ENCODE peak calls at places on chromosomes 2 and 18, in six cellular contexts. H is neural crest cell, P is astrocyte of the spinal cord, A is Peyer's patch, W is endothelial cell, X is Calu3. I is an unnamed sample.

GRCh38 chr2:141947715-141948114 is 183.1 kb downstream of the LRP1B start:
- DNase-seq in H (no peak), P (no peak), A (no peak), W (no peak), X (no peak), I (no peak)

GRCh38 chr2:9286553-9287399 is 80.2 kb downstream of the ASAP2 start:
- DNase-seq in H (no peak), P (no peak), A (no peak), W (no peak), X (peak), I (no peak)

GRCh38 chr2:230693411-230693810 is 19.2 kb upstream of the CAB39 start:
- DNase-seq in H (no peak), P (no peak), A (no peak), W (no peak), X (no peak), I (no peak)

GRCh38 chr2:37350034-37350433 is 5.6 kb downstream of the QPCT start:
- DNase-seq in H (no peak), P (peak), A (peak), W (no peak), X (peak), I (no peak)

GRCh38 chr2:71700041-71700879 is 246.9 kb downstream of the DYSF start:
- DNase-seq in H (no peak), P (no peak), A (peak), W (no peak), X (no peak), I (no peak)

GRCh38 chr18:43751835-43752234 is 474.5 kb upstream of the SYT4 start:
- DNase-seq in H (no peak), P (peak), A (no peak), W (no peak), X (no peak), I (no peak)

GRCh38 chr2:100235098-100235497 is 87.2 kb downstream of the LONRF2 start:
- DNase-seq in H (no peak), P (peak), A (peak), W (no peak), X (no peak), I (no peak)

GRCh38 chr2:68861330-68861729 is 9.9 kb downstream of the BMP10 start:
- DNase-seq in H (no peak), P (no peak), A (no peak), W (no peak), X (no peak), I (no peak)

GRCh38 chr18:75204978-75205759 is 3.8 kb downstream of the PTGR3 start:
- DNase-seq in H (no peak), P (peak), A (no peak), W (peak), X (no peak), I (no peak)

GRCh38 chr18:77023115-77023782 is 109.3 kb downstream of the MBP start:
- DNase-seq in H (no peak), P (peak), A (no peak), W (no peak), X (no peak), I (no peak)

GRCh38 chr2:222611684-222612083 is 44.2 kb downstream of the FARSB start:
- DNase-seq in H (no peak), P (no peak), A (no peak), W (no peak), X (no peak), I (no peak)

GRCh38 chr2:128442891-128443302 is 124.2 kb upstream of the HS6ST1 start:
- DNase-seq in H (no peak), P (no peak), A (peak), W (peak), X (no peak), I (peak)

GRCh38 chr2:201964631-201965206 is 68.9 kb upstream of the FZD7 start:
- DNase-seq in H (no peak), P (peak), A (no peak), W (no peak), X (no peak), I (no peak)

GRCh38 chr2:74575320-74575719 is 20.8 kb downstream of the DOK1 start:
- DNase-seq in H (no peak), P (no peak), A (no peak), W (no peak), X (no peak), I (no peak)

GRCh38 chr2:26649322-26649721 is 8.2 kb upstream of the CIB4 start:
- DNase-seq in H (no peak), P (no peak), A (peak), W (no peak), X (no peak), I (peak)

GRCh38 chr2:38184964-38185603 is 109.1 kb upstream of the CYP1B1 start:
- DNase-seq in H (no peak), P (peak), A (no peak), W (no peak), X (no peak), I (no peak)

GRCh38 chr18:2302628-2303516 is 268.4 kb downstream of the METTL4 start:
- DNase-seq in H (no peak), P (peak), A (no peak), W (no peak), X (peak), I (no peak)

GRCh38 chr2:153432381-153432780 is 46.2 kb downstream of the RPRM start:
- DNase-seq in H (no peak), P (no peak), A (no peak), W (no peak), X (peak), I (no peak)

GRCh38 chr18:32175265-32175664 is 14.6 kb upstream of the MEP1B start:
- DNase-seq in H (no peak), P (no peak), A (no peak), W (no peak), X (no peak), I (no peak)

GRCh38 chr2:240640939-240641338 is 15.7 kb downstream of the GPR35 start:
- DNase-seq in H (peak), P (no peak), A (no peak), W (no peak), X (peak), I (peak)
- TF ChIP-seq CTCF in H (peak), P (peak), A (peak), W (no peak), X (peak), I (peak)

GRCh38 chr2:179963626-179964025 is 43.5 kb downstream of the CWC22 start:
- DNase-seq in H (no peak), P (peak), A (no peak), W (no peak), X (no peak), I (no peak)

GRCh38 chr2:179966778-179967394 is 40.2 kb downstream of the CWC22 start:
- DNase-seq in H (no peak), P (no peak), A (no peak), W (no peak), X (no peak), I (no peak)

GRCh38 chr2:179965291-179965690 is 41.8 kb downstream of the CWC22 start:
- DNase-seq in H (no peak), P (no peak), A (no peak), W (no peak), X (no peak), I (no peak)
- TF ChIP-seq CTCF in H (no peak), P (no peak), A (no peak), W (no peak), X (no peak), I (no peak)

GRCh38 chr18:50454379-50455005 is 79.6 kb downstream of the SKA1 start:
- DNase-seq in H (no peak), P (no peak), A (no peak), W (no peak), X (no peak), I (no peak)
- TF ChIP-seq CTCF in H (no peak), P (no peak), A (no peak), W (no peak), X (no peak), I (no peak)

DNA sequence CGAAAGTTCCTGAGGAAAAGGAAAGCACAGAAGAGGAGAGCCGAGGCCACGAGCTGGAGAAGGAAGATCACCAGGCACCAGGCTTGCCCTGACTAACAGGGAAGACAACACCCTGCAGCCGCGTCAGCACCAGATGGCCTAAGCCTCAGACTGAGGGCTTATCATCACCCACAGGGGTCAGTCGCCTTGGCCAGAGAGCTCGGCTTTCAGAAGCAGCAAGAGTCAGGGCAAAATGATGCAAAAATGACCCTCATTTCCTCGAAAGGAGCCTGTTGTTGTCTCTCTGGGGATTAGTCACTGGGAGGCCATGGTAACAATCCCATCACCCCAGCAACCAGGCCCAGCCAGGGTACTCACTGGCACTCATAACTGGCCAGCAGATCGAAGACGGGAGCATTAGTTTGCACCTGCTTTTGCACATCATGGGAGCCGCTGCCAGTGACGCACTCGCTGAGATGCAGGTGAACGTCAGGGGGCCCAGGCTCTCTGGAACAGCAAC is 42.7 kb upstream of the ZFP36L2 start:
- DNase-seq in H (no peak), P (peak), A (peak), W (peak), X (no peak), I (no peak)
- TF ChIP-seq CTCF in H (no peak), P (peak), A (no peak), W (no peak), X (no peak), I (no peak)

DNA sequence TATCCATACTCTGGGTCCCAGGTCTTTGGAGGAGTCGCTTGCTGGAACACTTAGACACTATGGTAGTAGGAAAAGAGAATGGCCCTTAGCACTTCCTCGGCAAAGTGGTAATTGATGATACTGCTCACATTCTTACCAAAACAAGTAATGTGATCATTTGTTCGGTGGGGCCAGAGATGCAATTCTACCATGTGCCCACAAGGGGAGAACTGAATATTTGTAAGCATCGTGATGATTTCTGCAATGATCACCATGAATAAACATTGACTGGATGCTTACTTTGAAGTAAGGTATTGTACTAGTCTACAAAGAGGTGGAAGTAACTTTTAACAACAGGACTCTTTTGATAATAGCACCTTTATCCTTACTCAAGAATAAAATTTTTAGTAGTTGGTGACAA is 109.7 kb downstream of the CD8B2 start:
- DNase-seq in H (no peak), P (no peak), A (no peak), W (no peak), X (no peak), I (no peak)
- TF ChIP-seq CTCF in H (peak), P (peak), A (peak), W (peak), X (no peak), I (peak)

GRCh38 chr18:48669180-48669675 is 130.4 kb downstream of the CTIF start:
- DNase-seq in H (no peak), P (no peak), A (no peak), W (no peak), X (no peak), I (no peak)

GRCh38 chr18:48668466-48669179 is 129.8 kb downstream of the CTIF start:
- DNase-seq in H (no peak), P (no peak), A (no peak), W (no peak), X (no peak), I (no peak)

GRCh38 chr18:48666613-48667012 is 127.8 kb downstream of the CTIF start:
- DNase-seq in H (no peak), P (no peak), A (no peak), W (no peak), X (no peak), I (no peak)

GRCh38 chr18:48665654-48666053 is 126.8 kb downstream of the CTIF start:
- DNase-seq in H (no peak), P (no peak), A (no peak), W (no peak), X (no peak), I (no peak)

GRCh38 chr18:48667276-48668254 is 128.7 kb downstream of the CTIF start:
- DNase-seq in H (no peak), P (peak), A (no peak), W (no peak), X (peak), I (no peak)
- TF ChIP-seq CTCF in H (peak), P (peak), A (peak), W (peak), X (peak), I (peak)

GRCh38 chr18:9103488-9103887 is 989 bp downstream of the NDUFV2 start:
- DNase-seq in H (no peak), P (peak), A (no peak), W (no peak), X (no peak), I (no peak)
- TF ChIP-seq CTCF in H (no peak), P (peak), A (no peak), W (no peak), X (no peak), I (no peak)

DNA sequence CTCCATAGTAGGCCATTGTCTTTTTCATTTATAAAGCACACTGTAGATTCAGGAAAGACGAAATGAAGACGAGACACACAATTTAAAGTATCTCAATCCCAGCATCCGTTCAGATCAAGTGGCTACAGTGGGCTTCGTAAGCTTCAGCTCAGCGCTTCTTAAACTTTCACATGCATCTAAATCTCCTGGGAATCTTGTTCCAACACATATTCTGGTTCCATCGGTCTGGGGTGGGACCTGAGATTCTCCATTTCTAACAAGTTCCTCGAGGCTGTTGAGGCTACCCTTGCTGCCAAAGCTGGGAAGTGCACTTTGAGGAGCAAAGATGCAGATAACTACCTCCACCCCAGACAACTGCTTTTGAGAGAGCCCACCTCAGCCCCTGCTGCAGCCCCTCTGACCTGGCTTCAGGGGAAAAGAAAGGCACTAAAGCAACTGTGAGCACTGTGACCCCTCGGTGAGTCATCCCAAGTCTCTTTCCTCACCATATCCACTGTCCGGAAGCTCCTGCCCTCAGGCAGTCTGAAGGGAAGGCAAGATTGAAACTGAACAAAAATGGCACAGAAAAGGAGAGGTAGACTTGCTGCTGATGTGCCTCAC is 201.1 kb upstream of the FBXO11 start:
- DNase-seq in H (peak), P (peak), A (no peak), W (no peak), X (peak), I (no peak)
- TF ChIP-seq CTCF in H (peak), P (peak), A (no peak), W (no peak), X (no peak), I (no peak)

I was measured in progenitor cell of endocrine pancreas.